ENCODE peak calls at places on chromosomes 12 and 14, in eight cellular contexts. M is effector memory CD4-positive, alpha-beta T cell; N is fibroblast of lung; Y is CD4-positive, alpha-beta T cell; H is RWPE1; Q is CD8-positive, alpha-beta T cell; Z is tibial artery; B is psoas muscle. E is an unnamed sample.

GRCh38 chr12:66497000-66497897 is 181.6 kb downstream of the GRIP1 start:
- DNase-seq in M (no peak), B (no peak), Y (no peak), Z (no peak), N (no peak), H (no peak), Q (no peak), E (no peak)

GRCh38 chr12:65442418-65442817 is 163.9 kb downstream of the MSRB3 start:
- DNase-seq in M (no peak), Z (no peak), N (no peak), Y (no peak), H (no peak), Q (no peak), B (no peak), E (no peak)

GRCh38 chr12:2415568-2415944 is 362.8 kb downstream of the CACNA1C start:
- DNase-seq in M (no peak), B (peak; percentile 50), N (no peak), Z (no peak), H (no peak), Q (no peak), Y (no peak), E (no peak)

GRCh38 chr12:1803736-1804135 is 16.6 kb upstream of the LRTM2 start:
- DNase-seq in M (no peak), Y (no peak), N (no peak), H (no peak), Z (no peak), Q (no peak), B (peak; percentile 34), E (no peak)

GRCh38 chr12:50676761-50677160 is 87.1 kb upstream of the ATF1 start:
- DNase-seq in M (no peak), H (no peak), Q (no peak), Z (no peak), Y (no peak), N (no peak), B (no peak), E (no peak)

GRCh38 chr12:95473440-95473946 is 459 bp upstream of the METAP2 start:
- DNase-seq in M (no peak), N (peak; percentile 61), Q (peak; percentile 34), B (no peak), H (peak; percentile 40), Z (peak; percentile 66), Y (peak; percentile 8), E (no peak)

GRCh38 chr12:452667-453210 is 7.0 kb upstream of the B4GALNT3 start:
- DNase-seq in M (peak; percentile 40), N (no peak), Q (peak; percentile 17), H (no peak), Z (no peak), Y (peak; percentile 27), B (peak; percentile 69), E (no peak)

GRCh38 chr14:92704036-92704804 is 44.2 kb downstream of the LGMN start:
- DNase-seq in Q (no peak), M (no peak), B (peak; percentile 66), N (no peak), Y (no peak), H (no peak), Z (peak; percentile 81), E (no peak)

GRCh38 chr12:100987552-100988277 is 193.1 kb downstream of the ANO4 start:
- DNase-seq in Q (no peak), N (peak; percentile 22), H (peak; percentile 14), M (no peak), Y (no peak), B (no peak), Z (no peak), E (peak; percentile 53)

GRCh38 chr14:104387385-104388010 is 192.1 kb upstream of the C14orf180 start:
- DNase-seq in B (no peak), H (no peak), M (no peak), Y (no peak), Q (no peak), N (no peak), Z (peak; percentile 52), E (no peak)

GRCh38 chr12:30794591-30795409 is 40.0 kb upstream of the CAPRIN2 start:
- DNase-seq in N (peak; percentile 67), Y (no peak), M (no peak), B (no peak), H (peak; percentile 97), Q (peak; percentile 16), Z (no peak), E (peak; percentile 50)

GRCh38 chr12:30795660-30796507 is 41.1 kb upstream of the CAPRIN2 start:
- DNase-seq in H (peak; percentile 75), M (no peak), Q (peak; percentile 48), Y (no peak), Z (peak; percentile 78), N (peak; percentile 70), B (peak; percentile 73), E (no peak)

GRCh38 chr12:30796508-30796780 is 41.7 kb upstream of the CAPRIN2 start:
- DNase-seq in N (peak; percentile 71), Y (no peak), M (no peak), Z (peak; percentile 66), B (peak; percentile 62), Q (no peak), H (peak; percentile 71), E (no peak)

GRCh38 chr12:30794020-30794419 is 39.3 kb upstream of the CAPRIN2 start:
- DNase-seq in N (no peak), Z (no peak), B (no peak), H (no peak), Y (no peak), Q (no peak), M (no peak), E (no peak)

DNA sequence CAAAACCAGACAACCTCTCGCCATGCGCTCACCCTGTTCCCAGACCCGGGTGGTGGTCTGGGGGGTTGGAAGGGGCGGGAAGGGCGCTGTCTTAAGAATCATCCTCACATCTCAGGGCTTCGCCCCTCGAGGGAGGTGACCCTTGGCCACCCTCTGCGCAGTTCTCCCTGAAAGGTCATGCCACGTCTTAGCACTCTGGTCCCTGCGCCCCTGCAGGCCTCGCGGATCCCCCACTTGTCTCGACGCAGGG is 40.6 kb upstream of the CAPRIN2 start:
- DNase-seq in H (no peak), Q (peak; percentile 22), M (no peak), N (no peak), Y (no peak), B (no peak), Z (no peak), E (no peak)
- H3K27ac ChIP-seq in H (peak overlapping the region; percentile 100), Q (no peak overlapping the region), M (no peak overlapping the region), N (peak overlapping the region; percentile 85), Y (no peak overlapping the region), B (peak overlapping the region; percentile 80), Z (peak overlapping the region; percentile 58), E (peak overlapping the region; percentile 86)

GRCh38 chr14:90756755-90757345 is 59.4 kb downstream of the TTC7B start:
- DNase-seq in N (no peak), Y (no peak), M (no peak), H (no peak), Q (no peak), B (peak; percentile 65), Z (no peak), E (no peak)

GRCh38 chr14:90757452-90757851 is 58.8 kb downstream of the TTC7B start:
- DNase-seq in H (no peak), Q (no peak), M (no peak), Z (no peak), Y (no peak), N (no peak), B (peak; percentile 68), E (peak; percentile 86)

GRCh38 chr14:90758959-90759358 is 57.3 kb downstream of the TTC7B start:
- DNase-seq in Z (peak; percentile 91), Y (no peak), B (peak; percentile 79), M (no peak), Q (no peak), N (peak; percentile 15), H (no peak), E (no peak)

GRCh38 chr14:90759370-90760054 is 56.7 kb downstream of the TTC7B start:
- DNase-seq in M (no peak), H (no peak), B (no peak), Y (no peak), Q (no peak), Z (no peak), N (no peak), E (no peak)

DNA sequence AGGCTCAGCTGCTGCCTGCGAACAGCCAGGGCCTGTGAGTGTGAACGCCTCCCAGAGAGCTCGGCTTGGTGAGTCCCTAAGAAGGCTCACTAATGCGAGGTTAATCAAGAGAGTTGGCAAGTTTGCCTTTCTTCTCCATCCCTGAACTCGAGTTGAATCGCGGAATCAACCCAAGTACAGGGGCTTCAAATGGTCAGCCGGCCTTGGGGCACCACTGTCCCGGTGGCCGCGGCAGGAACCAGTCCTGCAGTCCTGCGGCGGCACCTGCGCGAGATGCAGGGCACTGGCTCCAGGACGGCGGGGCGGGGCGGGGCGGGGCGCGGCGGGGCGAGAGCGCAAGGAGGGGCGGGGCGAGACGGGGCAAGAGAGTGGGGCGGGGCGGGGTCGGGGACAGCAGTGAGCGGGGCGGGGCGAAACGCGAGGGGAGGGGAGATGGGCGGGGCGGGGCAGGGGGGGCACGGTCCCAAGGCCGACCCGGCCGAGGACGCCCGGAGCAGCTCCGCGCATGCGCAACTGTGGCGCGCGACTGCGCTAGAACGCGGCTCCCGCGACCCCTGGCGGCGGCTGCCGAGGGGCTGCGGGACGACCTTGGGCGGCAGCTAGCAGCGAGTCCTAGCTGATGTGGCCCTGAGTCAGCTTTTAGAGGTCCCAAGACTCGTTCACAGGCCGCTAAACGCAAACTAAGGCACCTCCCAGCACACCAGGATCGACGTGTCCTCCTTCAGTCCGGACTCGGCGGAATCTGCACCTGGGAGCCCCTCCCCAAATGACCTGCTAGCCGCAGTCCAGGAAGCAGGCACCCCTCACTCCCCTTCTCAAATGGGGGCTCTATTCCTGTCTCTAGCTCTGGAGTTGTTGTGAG is 58.0 kb downstream of the TTC7B start:
- DNase-seq in N (peak; percentile 89), H (peak; percentile 97), Y (peak; percentile 82), M (peak; percentile 93), Z (peak; percentile 96), B (peak; percentile 97), Q (peak; percentile 92), E (peak; percentile 89)
- H3K27ac ChIP-seq in N (peak overlapping the region; percentile 80), H (peak overlapping the region; percentile 73), Y (peak overlapping the region; percentile 63), M (peak overlapping the region; percentile 68), Z (peak overlapping the region; percentile 88), B (peak overlapping the region; percentile 98), Q (peak overlapping the region; percentile 54), E (peak overlapping the region; percentile 99)

GRCh38 chr14:95796846-95797245 is 79.8 kb upstream of the TUNAR start:
- DNase-seq in H (no peak), Y (no peak), Z (no peak), N (no peak), M (no peak), B (no peak), Q (no peak), E (no peak)
- H3K27ac ChIP-seq in H (no peak overlapping the region), Y (no peak overlapping the region), Z (no peak overlapping the region), N (no peak overlapping the region), M (no peak overlapping the region), B (no peak overlapping the region), Q (no peak overlapping the region), E (no peak overlapping the region)

DNA sequence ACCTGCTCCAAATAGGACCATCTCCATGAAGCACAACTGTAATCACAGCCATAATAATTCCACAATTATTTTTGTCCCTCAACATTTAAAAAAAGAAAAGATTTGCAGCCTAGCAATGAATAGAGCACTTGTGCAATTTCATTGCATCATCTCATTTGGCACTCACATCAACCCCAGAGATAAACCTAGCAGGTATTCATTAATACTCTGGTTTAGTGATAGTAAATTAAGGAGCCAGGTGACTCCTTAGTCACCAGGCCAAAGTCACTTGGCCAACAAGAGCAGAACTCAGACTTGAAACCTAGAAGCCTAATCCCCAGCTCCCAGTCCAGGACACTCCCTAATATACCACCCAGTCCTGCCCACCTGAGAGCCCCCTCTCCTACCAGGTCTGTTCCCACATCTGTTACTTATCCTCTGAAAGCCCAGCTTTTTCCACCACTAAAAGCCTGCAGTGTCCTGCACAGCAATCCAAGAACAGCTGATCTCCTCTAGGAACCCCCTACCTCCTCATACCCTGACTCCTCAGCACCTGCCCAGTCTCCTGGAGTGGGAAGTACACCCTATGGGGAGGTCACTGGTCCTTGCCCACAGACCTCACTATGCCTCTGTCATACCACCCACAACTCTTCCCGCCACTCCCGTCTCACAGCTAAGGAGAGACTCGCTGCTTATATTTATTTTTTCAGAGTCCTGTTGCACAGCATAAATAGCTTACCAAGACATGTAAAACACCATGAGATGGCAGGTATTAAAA is 22.1 kb downstream of the OR10P1 start:
- DNase-seq in B (no peak), Y (no peak), N (no peak), Z (no peak), M (no peak), H (no peak), Q (no peak), E (no peak)
- H3K27ac ChIP-seq in B (peak overlapping the region; percentile 81), Y (no peak overlapping the region), N (no peak overlapping the region), Z (no peak overlapping the region), M (no peak overlapping the region), H (no peak overlapping the region), Q (no peak overlapping the region), E (no peak overlapping the region)

E was measured in caudate nucleus.